ENCODE peak calls at places on chromosomes 12 and 14, in six cellular contexts. Q is activated T-cell treated with anti-CD3 and anti-CD28 coated beads for 48 hours, B is A549, S is GM18507, N is HTR-8/SVneo, K is T follicular helper cell. L is an unnamed sample.

GRCh38 chr12:77231548-77231947 is 166.2 kb upstream of the E2F7 start:
- DNase-seq in Q (no peak), B (no peak), S (no peak), N (no peak), K (no peak), L (peak)

GRCh38 chr12:88753074-88753473 is 172.8 kb upstream of the KITLG start:
- DNase-seq in Q (no peak), B (no peak), S (no peak), N (no peak), K (no peak), L (no peak)

GRCh38 chr12:62629971-62630739 is 163.5 kb downstream of the MON2 start:
- DNase-seq in Q (no peak), B (no peak), S (no peak), N (no peak), K (no peak), L (no peak)

GRCh38 chr14:50860478-50861086 is 11.3 kb upstream of the ABHD12B start:
- DNase-seq in Q (peak), B (peak), S (peak), N (peak), K (peak), L (peak)

GRCh38 chr12:108594323-108594903 is 3.5 kb downstream of the TMEM119 start:
- DNase-seq in Q (no peak), B (no peak), S (no peak), N (no peak), K (no peak), L (no peak)

GRCh38 chr12:11661491-11662085 is 12.1 kb downstream of the ETV6 start:
- DNase-seq in Q (no peak), B (no peak), S (no peak), N (no peak), K (no peak), L (no peak)

GRCh38 chr12:69000540-69001243 is 67.7 kb upstream of the CPM start:
- DNase-seq in Q (no peak), B (no peak), S (no peak), N (no peak), K (no peak), L (no peak)

GRCh38 chr12:71607494-71608330 is 55.9 kb downstream of the ZFC3H1 start:
- DNase-seq in Q (no peak), B (no peak), S (no peak), N (no peak), K (no peak), L (no peak)

GRCh38 chr14:33525626-33526025 is 425.2 kb downstream of the EGLN3 start:
- DNase-seq in Q (no peak), B (no peak), S (no peak), N (no peak), K (no peak), L (no peak)

GRCh38 chr12:24728366-24728765 is 220.5 kb downstream of the BCAT1 start:
- DNase-seq in Q (no peak), B (peak), S (no peak), N (no peak), K (no peak), L (peak)

GRCh38 chr12:90974286-90974685 is 19.3 kb upstream of the CCER1 start:
- DNase-seq in Q (no peak), B (peak), S (no peak), N (peak), K (no peak), L (no peak)

GRCh38 chr14:23951590-23952143 is 1.9 kb upstream of the DHRS4 start:
- DNase-seq in Q (no peak), B (no peak), S (no peak), N (no peak), K (no peak), L (no peak)

GRCh38 chr14:73472182-73473114 is 14.1 kb upstream of the NUMB start:
- DNase-seq in Q (no peak), B (peak), S (no peak), N (peak), K (no peak), L (peak)